ENCODE peak calls at places on chromosome 22, in nine cellular contexts. W is cardiac muscle cell; I is body of pancreas; K is AG04450; G is K562; R is RWPE2; J is CD4-positive, alpha-beta T cell; N is gastrocnemius medialis; V is astrocyte. Y is an unnamed sample.

GRCh38 chr22:37848587-37849088 is 581 bp upstream of the EIF3L start:
- DNase-seq in V (no peak), R (no peak), K (no peak), N (no peak), G (no peak), J (no peak), I (no peak), W (no peak), Y (no peak)

GRCh38 chr22:50253046-50253580 is 2.0 kb upstream of the HDAC10 start:
- DNase-seq in I (no peak), J (no peak), K (no peak), N (no peak), W (no peak), V (no peak), R (no peak), G (no peak), Y (no peak)

GRCh38 chr22:42770448-42770726 is 49.7 kb upstream of the A4GALT start:
- DNase-seq in R (no peak), N (no peak), K (no peak), V (no peak), J (no peak), I (no peak), W (no peak), G (no peak), Y (no peak)

GRCh38 chr22:17562906-17563870 is at the start of gene SLC25A18:
- DNase-seq in G (peak; percentile 46), N (peak; percentile 91), K (no peak), R (no peak), W (peak; percentile 39), J (no peak), V (peak; percentile 18), I (no peak), Y (no peak)

GRCh38 chr22:29907753-29908515 is 25.0 kb downstream of the MTMR3 start:
- DNase-seq in G (peak; percentile 59), N (peak; percentile 85), K (peak; percentile 96), R (peak; percentile 76), V (peak; percentile 97), I (peak; percentile 87), W (peak; percentile 71), J (peak; percentile 13), Y (peak; percentile 79)

GRCh38 chr22:29765905-29766631 is 739 bp downstream of the ZMAT5 start:
- DNase-seq in W (peak; percentile 20), K (no peak), G (peak; percentile 52), J (no peak), R (no peak), I (no peak), V (no peak), N (no peak), Y (no peak)

GRCh38 chr22:49789289-49790141 is 38.2 kb downstream of the BRD1 start:
- DNase-seq in R (no peak), V (no peak), I (no peak), N (peak; percentile 50), K (no peak), J (peak; percentile 41), W (no peak), G (no peak), Y (no peak)

GRCh38 chr22:43006016-43006505 is 8.9 kb downstream of the PACSIN2 start:
- DNase-seq in V (no peak), G (no peak), R (no peak), K (no peak), I (no peak), N (no peak), J (no peak), W (no peak), Y (no peak)

GRCh38 chr22:44963832-44964721 is 45.7 kb downstream of the PHF21B start:
- DNase-seq in V (no peak), K (no peak), I (no peak), R (no peak), N (no peak), W (no peak), G (no peak), J (no peak), Y (no peak)

GRCh38 chr22:44957267-44957905 is 52.4 kb downstream of the PHF21B start:
- DNase-seq in W (peak; percentile 37), N (no peak), I (no peak), J (no peak), K (no peak), G (no peak), V (no peak), R (no peak), Y (no peak)

GRCh38 chr22:44964722-44965078 is 45.1 kb downstream of the PHF21B start:
- DNase-seq in G (no peak), V (no peak), K (no peak), W (no peak), N (no peak), R (no peak), I (no peak), J (no peak), Y (no peak)

GRCh38 chr22:44965171-44965570 is 44.6 kb downstream of the PHF21B start:
- DNase-seq in V (no peak), G (no peak), J (no peak), K (no peak), W (no peak), N (no peak), I (no peak), R (no peak), Y (no peak)

GRCh38 chr22:44963055-44963454 is 46.8 kb downstream of the PHF21B start:
- DNase-seq in V (no peak), W (no peak), G (no peak), K (no peak), N (no peak), J (no peak), I (no peak), R (no peak), Y (no peak)
- H3K27ac ChIP-seq in V (no peak overlapping the region), W (no peak overlapping the region), G (no peak overlapping the region), K (no peak overlapping the region), N (no peak overlapping the region), J (no peak overlapping the region), I (no peak overlapping the region), R (no peak overlapping the region), Y (no peak overlapping the region)

DNA sequence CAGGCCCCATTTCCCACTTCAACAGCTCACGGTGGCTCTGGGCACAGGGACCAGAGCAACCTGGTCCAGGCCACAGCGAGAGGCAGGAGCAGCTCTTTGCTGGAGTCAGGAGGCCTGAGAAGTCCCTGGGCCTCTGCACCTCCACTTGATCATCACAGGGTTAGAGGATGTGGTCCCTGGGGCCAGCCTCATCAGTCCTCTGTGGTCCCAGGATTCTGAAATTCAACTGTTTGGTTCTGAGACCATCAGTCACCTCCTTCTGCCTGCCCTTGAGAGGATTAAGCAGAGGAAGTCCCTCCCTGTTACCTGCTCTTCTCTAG is 24.9 kb upstream of the CBX7 start:
- DNase-seq in V (no peak), K (no peak), N (no peak), W (no peak), J (no peak), G (no peak), I (no peak), R (no peak), Y (no peak)
- H3K27ac ChIP-seq in V (no peak overlapping the region), K (peak overlapping the region; percentile 31), N (peak overlapping the region; percentile 70), W (peak overlapping the region; percentile 64), J (peak overlapping the region; percentile 18), G (no peak overlapping the region), I (no peak overlapping the region), R (peak overlapping the region; percentile 96), Y (peak overlapping the region; percentile 46)

GRCh38 chr22:46348099-46348695 is 12.7 kb downstream of the TRMU start:
- DNase-seq in I (no peak), K (no peak), N (no peak), G (no peak), V (no peak), R (no peak), J (no peak), W (no peak), Y (no peak)

GRCh38 chr22:46349681-46350080 is 14.2 kb downstream of the TRMU start:
- DNase-seq in J (no peak), N (no peak), K (no peak), G (no peak), I (no peak), W (no peak), R (no peak), V (peak; percentile 54), Y (no peak)

GRCh38 chr22:46349238-46349637 is 13.7 kb downstream of the TRMU start:
- DNase-seq in G (no peak), W (no peak), I (peak; percentile 75), R (no peak), N (no peak), V (no peak), K (no peak), J (no peak), Y (no peak)

GRCh38 chr22:46347646-46348045 is 12.1 kb downstream of the TRMU start:
- DNase-seq in K (no peak), J (no peak), N (no peak), W (no peak), R (no peak), G (no peak), I (no peak), V (no peak), Y (no peak)

GRCh38 chr22:46346680-46347405 is 11.3 kb downstream of the TRMU start:
- DNase-seq in G (no peak), W (peak; percentile 94), I (peak; percentile 62), K (no peak), J (no peak), V (no peak), R (no peak), N (no peak), Y (no peak)
- H3K27ac ChIP-seq in G (no peak overlapping the region), W (peak overlapping the region; percentile 92), I (peak overlapping the region; percentile 56), K (no peak overlapping the region), J (no peak overlapping the region), V (no peak overlapping the region), R (no peak overlapping the region), N (peak overlapping the region; percentile 8), Y (peak overlapping the region; percentile 78)

GRCh38 chr22:46742576-46743221 is 4.6 kb upstream of the CERK start:
- DNase-seq in W (no peak), K (no peak), G (no peak), N (no peak), R (no peak), J (no peak), I (no peak), V (no peak), Y (no peak)

GRCh38 chr22:46741974-46742519 is 4.0 kb upstream of the CERK start:
- DNase-seq in I (no peak), R (no peak), V (no peak), K (no peak), J (no peak), W (no peak), N (no peak), G (no peak), Y (no peak)

GRCh38 chr22:46746620-46747019 is 8.6 kb upstream of the CERK start:
- DNase-seq in N (no peak), R (no peak), V (no peak), W (no peak), K (no peak), I (no peak), J (no peak), G (no peak), Y (no peak)

GRCh38 chr22:46746192-46746591 is 8.1 kb upstream of the CERK start:
- DNase-seq in I (no peak), J (no peak), W (no peak), N (no peak), G (no peak), K (no peak), V (no peak), R (no peak), Y (no peak)

DNA sequence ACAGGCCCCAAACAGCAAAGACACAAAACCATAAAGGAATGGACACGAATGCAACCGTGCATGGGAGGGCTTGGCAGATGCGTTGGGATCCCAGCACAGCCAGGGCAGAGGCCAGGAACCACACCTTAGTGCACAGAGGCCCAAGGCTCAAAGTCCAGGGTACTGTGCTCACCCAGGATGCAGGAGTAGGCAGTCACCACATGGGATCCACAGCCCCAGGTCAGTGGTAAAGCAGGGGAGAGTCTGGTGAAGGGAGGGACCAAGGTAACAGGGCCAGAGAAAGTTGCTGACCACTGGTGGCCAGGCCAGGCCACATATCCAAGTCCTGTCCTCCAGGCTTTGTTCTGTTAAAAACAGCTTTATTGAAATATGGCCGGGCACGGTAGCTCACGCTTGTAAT is 6.5 kb upstream of the CERK start:
- DNase-seq in G (no peak), W (no peak), K (no peak), R (no peak), I (no peak), N (no peak), J (no peak), V (no peak), Y (no peak)
- H3K27ac ChIP-seq in G (no peak overlapping the region), W (no peak overlapping the region), K (no peak overlapping the region), R (no peak overlapping the region), I (no peak overlapping the region), N (no peak overlapping the region), J (no peak overlapping the region), V (no peak overlapping the region), Y (no peak overlapping the region)